ENCODE peak calls at places on chromosome 13, in six cellular contexts. One of them, this sample, is unnamed.

GRCh38 chr13:33079960-33080359 is 63.7 kb downstream of the KL start:
- DNase-seq in pons: no peak
- DNase-seq in retina: no peak
- DNase-seq in pulmonary artery endothelial cell: no peak
- DNase-seq in LHCN-M2: no peak
- DNase-seq in GM20000: peak
- DNase-seq in this sample: no peak

GRCh38 chr13:43156916-43157315 is 133.5 kb downstream of the DNAJC15 start:
- DNase-seq in pons: no peak
- DNase-seq in retina: no peak
- DNase-seq in pulmonary artery endothelial cell: no peak
- DNase-seq in LHCN-M2: no peak
- DNase-seq in GM20000: no peak
- DNase-seq in this sample: no peak

GRCh38 chr13:42574435-42575311 is 721 bp downstream of the TNFSF11 start:
- DNase-seq in pons: no peak
- DNase-seq in retina: peak
- DNase-seq in pulmonary artery endothelial cell: no peak
- DNase-seq in LHCN-M2: no peak
- DNase-seq in GM20000: peak
- DNase-seq in this sample: no peak

GRCh38 chr13:100298116-100298681 is 209.3 kb downstream of the PCCA start:
- DNase-seq in pons: no peak
- DNase-seq in retina: no peak
- DNase-seq in pulmonary artery endothelial cell: peak
- DNase-seq in LHCN-M2: no peak
- DNase-seq in GM20000: no peak
- DNase-seq in this sample: no peak

GRCh38 chr13:22589880-22590279 is 590.9 kb upstream of the SGCG start:
- DNase-seq in pons: no peak
- DNase-seq in retina: no peak
- DNase-seq in pulmonary artery endothelial cell: no peak
- DNase-seq in LHCN-M2: no peak
- DNase-seq in GM20000: no peak
- DNase-seq in this sample: no peak

GRCh38 chr13:97339019-97339988 is 94.7 kb upstream of the RAP2A start:
- DNase-seq in pons: peak
- DNase-seq in retina: peak
- DNase-seq in pulmonary artery endothelial cell: no peak
- DNase-seq in LHCN-M2: peak
- DNase-seq in GM20000: no peak
- DNase-seq in this sample: no peak

GRCh38 chr13:19152403-19152802 is 29.2 kb downstream of the TUBA3C start:
- DNase-seq in pons: no peak
- DNase-seq in retina: no peak
- DNase-seq in pulmonary artery endothelial cell: no peak
- DNase-seq in LHCN-M2: no peak
- DNase-seq in GM20000: no peak
- DNase-seq in this sample: no peak

GRCh38 chr13:74629985-74630384 is 495.8 kb upstream of the KLF12 start:
- DNase-seq in pons: no peak
- DNase-seq in retina: no peak
- DNase-seq in pulmonary artery endothelial cell: no peak
- DNase-seq in LHCN-M2: no peak
- DNase-seq in GM20000: no peak
- DNase-seq in this sample: no peak

GRCh38 chr13:27403252-27403678 is 21.2 kb upstream of the GTF3A start:
- DNase-seq in pons: no peak
- DNase-seq in retina: peak
- DNase-seq in pulmonary artery endothelial cell: no peak
- DNase-seq in LHCN-M2: peak
- DNase-seq in GM20000: no peak
- DNase-seq in this sample: no peak

GRCh38 chr13:40141859-40142555 is 486.5 kb downstream of the COG6 start:
- DNase-seq in pons: no peak
- DNase-seq in retina: no peak
- DNase-seq in pulmonary artery endothelial cell: no peak
- DNase-seq in LHCN-M2: no peak
- DNase-seq in GM20000: no peak
- DNase-seq in this sample: no peak

GRCh38 chr13:37481005-37481857 is 117.3 kb downstream of the POSTN start:
- DNase-seq in pons: no peak
- DNase-seq in retina: no peak
- DNase-seq in pulmonary artery endothelial cell: no peak
- DNase-seq in LHCN-M2: peak
- DNase-seq in GM20000: no peak
- DNase-seq in this sample: no peak

GRCh38 chr13:98942485-98942884 is 35.4 kb downstream of the DOCK9 start:
- DNase-seq in pons: no peak
- DNase-seq in retina: no peak
- DNase-seq in pulmonary artery endothelial cell: no peak
- DNase-seq in LHCN-M2: no peak
- DNase-seq in GM20000: no peak
- DNase-seq in this sample: no peak

GRCh38 chr13:26561636-26562537 is 4.4 kb downstream of the WASF3 start:
- DNase-seq in pons: no peak
- DNase-seq in retina: peak
- DNase-seq in pulmonary artery endothelial cell: no peak
- DNase-seq in LHCN-M2: peak
- DNase-seq in GM20000: no peak
- DNase-seq in this sample: no peak

GRCh38 chr13:111622051-111622531 is 301.6 kb downstream of the TEX29 start:
- DNase-seq in pons: no peak
- DNase-seq in retina: no peak
- DNase-seq in pulmonary artery endothelial cell: no peak
- DNase-seq in LHCN-M2: no peak
- DNase-seq in GM20000: no peak
- DNase-seq in this sample: no peak

GRCh38 chr13:83498486-83499190 is 383.6 kb downstream of the SLITRK1 start:
- DNase-seq in pons: no peak
- DNase-seq in retina: no peak
- DNase-seq in pulmonary artery endothelial cell: no peak
- DNase-seq in LHCN-M2: peak
- DNase-seq in GM20000: no peak
- DNase-seq in this sample: no peak

GRCh38 chr13:43134896-43135295 is 111.5 kb downstream of the DNAJC15 start:
- DNase-seq in pons: no peak
- DNase-seq in retina: no peak
- DNase-seq in pulmonary artery endothelial cell: no peak
- DNase-seq in LHCN-M2: no peak
- DNase-seq in GM20000: no peak
- DNase-seq in this sample: no peak

GRCh38 chr13:91868351-91868750 is 469.9 kb downstream of the GPC5 start:
- DNase-seq in pons: no peak
- DNase-seq in retina: no peak
- DNase-seq in pulmonary artery endothelial cell: no peak
- DNase-seq in LHCN-M2: no peak
- DNase-seq in GM20000: no peak
- DNase-seq in this sample: no peak

GRCh38 chr13:109933476-109933875 is 147.1 kb upstream of the IRS2 start:
- DNase-seq in pons: no peak
- DNase-seq in retina: no peak
- DNase-seq in pulmonary artery endothelial cell: no peak
- DNase-seq in LHCN-M2: peak
- DNase-seq in GM20000: no peak
- DNase-seq in this sample: no peak

GRCh38 chr13:109904218-109904617 is 117.8 kb upstream of the IRS2 start:
- DNase-seq in pons: no peak
- DNase-seq in retina: no peak
- DNase-seq in pulmonary artery endothelial cell: no peak
- DNase-seq in LHCN-M2: no peak
- DNase-seq in GM20000: no peak
- DNase-seq in this sample: no peak

GRCh38 chr13:113291997-113292862 is 4.8 kb upstream of the LAMP1 start:
- DNase-seq in pons: no peak
- DNase-seq in retina: no peak
- DNase-seq in pulmonary artery endothelial cell: no peak
- DNase-seq in LHCN-M2: peak
- DNase-seq in GM20000: no peak
- DNase-seq in this sample: no peak

GRCh38 chr13:77584111-77584510 is 48.6 kb downstream of the SCEL start:
- DNase-seq in pons: peak
- DNase-seq in retina: no peak
- DNase-seq in pulmonary artery endothelial cell: no peak
- DNase-seq in LHCN-M2: peak
- DNase-seq in GM20000: no peak
- DNase-seq in this sample: no peak

GRCh38 chr13:40485611-40486517 is 180.6 kb downstream of the FOXO1 start:
- DNase-seq in pons: no peak
- DNase-seq in retina: no peak
- DNase-seq in pulmonary artery endothelial cell: no peak
- DNase-seq in LHCN-M2: no peak
- DNase-seq in GM20000: peak
- DNase-seq in this sample: no peak

GRCh38 chr13:26678796-26679195 is 81.8 kb downstream of the GPR12 start:
- DNase-seq in pons: no peak
- DNase-seq in retina: peak
- DNase-seq in pulmonary artery endothelial cell: no peak
- DNase-seq in LHCN-M2: no peak
- DNase-seq in GM20000: no peak
- DNase-seq in this sample: no peak

GRCh38 chr13:109836629-109837607 is 50.5 kb upstream of the IRS2 start:
- DNase-seq in pons: no peak
- DNase-seq in retina: no peak
- DNase-seq in pulmonary artery endothelial cell: no peak
- DNase-seq in LHCN-M2: no peak
- DNase-seq in GM20000: no peak
- DNase-seq in this sample: no peak

GRCh38 chr13:31167490-31167889 is 5.8 kb upstream of the HSPH1 start:
- DNase-seq in pons: no peak
- DNase-seq in retina: no peak
- DNase-seq in pulmonary artery endothelial cell: no peak
- DNase-seq in LHCN-M2: no peak
- DNase-seq in GM20000: no peak
- DNase-seq in this sample: no peak

GRCh38 chr13:44238011-44238421 is 135.6 kb upstream of the SERP2 start:
- DNase-seq in pons: no peak
- DNase-seq in retina: no peak
- DNase-seq in pulmonary artery endothelial cell: no peak
- DNase-seq in LHCN-M2: no peak
- DNase-seq in GM20000: no peak
- DNase-seq in this sample: no peak

GRCh38 chr13:29861694-29862110 is 11.3 kb upstream of the UBL3 start:
- DNase-seq in pons: no peak
- DNase-seq in retina: no peak
- DNase-seq in pulmonary artery endothelial cell: no peak
- DNase-seq in LHCN-M2: peak
- DNase-seq in GM20000: no peak
- DNase-seq in this sample: no peak